ENCODE peak calls at places on chromosomes 5 and 9, in eight cellular contexts. L is PC-3; M is DND-41; A is CD8-positive, alpha-beta T cell; D is colonic mucosa; K is right atrium auricular region; E is mammary epithelial cell; G is IMR-90. F is an unnamed sample. For H3K27me3, the result is how much of the 10 kb centered on the place peaks cover.

GRCh38 chr5:164498393-164498792 is 993.0 kb downstream of the MAT2B start:
- DNase-seq in A (no peak), E (no peak), M (no peak), D (no peak), K (no peak), G (no peak), L (no peak), F (no peak)

GRCh38 chr5:109706065-109706464 is 16.3 kb downstream of the MAN2A1 start:
- DNase-seq in K (no peak), M (no peak), E (no peak), L (no peak), D (no peak), A (no peak), G (no peak), F (no peak)

GRCh38 chr5:147887925-147888324 is 9.4 kb downstream of the SCGB3A2 start:
- DNase-seq in E (peak), G (peak), A (no peak), K (no peak), D (no peak), L (peak), M (no peak), F (no peak)

GRCh38 chr5:56910123-56910951 is 941 bp downstream of the SETD9 start:
- DNase-seq in A (no peak), M (no peak), D (peak), G (no peak), E (no peak), L (no peak), K (no peak), F (no peak)

GRCh38 chr5:1792842-1793266 is 6.8 kb downstream of the MRPL36 start:
- DNase-seq in G (peak), M (peak), L (peak), D (peak), A (peak), E (peak), K (no peak), F (peak)

GRCh38 chr5:18920966-18921365 is 1067.0 kb downstream of the CDH18 start:
- DNase-seq in M (no peak), E (no peak), G (no peak), L (no peak), D (no peak), K (no peak), A (no peak), F (no peak)

GRCh38 chr9:86684148-86684547 is 263.2 kb downstream of the GAS1 start:
- DNase-seq in K (no peak), E (no peak), D (no peak), G (peak), A (no peak), L (no peak), M (no peak), F (no peak)

GRCh38 chr5:172939045-172939444 is 20.2 kb upstream of the RPL26L1 start:
- DNase-seq in M (peak), E (no peak), L (peak), A (no peak), D (no peak), K (no peak), G (peak), F (no peak)

GRCh38 chr5:135568923-135569360 is 9.8 kb downstream of the CXCL14 start:
- DNase-seq in A (no peak), D (no peak), L (no peak), G (no peak), E (no peak), M (peak), K (no peak), F (no peak)

GRCh38 chr9:111959468-111959941 is 62.9 kb downstream of the UGCG start:
- DNase-seq in M (no peak), A (no peak), K (peak), L (peak), G (peak), D (peak), E (peak), F (peak)

GRCh38 chr9:112558476-112558875 is 71.8 kb downstream of the KIAA1958 start:
- DNase-seq in G (peak), L (peak), D (no peak), K (no peak), M (no peak), E (peak), A (no peak), F (peak)

GRCh38 chr5:158430166-158430828 is 571.4 kb upstream of the CLINT1 start:
- DNase-seq in D (no peak), A (no peak), K (no peak), L (no peak), E (no peak), M (no peak), G (no peak), F (no peak)

GRCh38 chr5:149801307-149801985 is 71.3 kb downstream of the PPARGC1B start:
- DNase-seq in G (no peak), E (no peak), A (no peak), L (no peak), D (no peak), K (no peak), M (no peak), F (no peak)

GRCh38 chr9:131417264-131418142 is 23.6 kb downstream of the PRRC2B start:
- DNase-seq in A (no peak), M (no peak), D (no peak), G (no peak), K (no peak), E (no peak), L (no peak), F (no peak)

GRCh38 chr5:150174285-150174684 is 7.7 kb downstream of the CDX1 start:
- DNase-seq in L (no peak), D (no peak), M (no peak), A (no peak), K (no peak), E (no peak), G (no peak), F (no peak)

GRCh38 chr5:172076783-172077244 is 70.4 kb upstream of the FBXW11 start:
- DNase-seq in L (no peak), K (no peak), E (no peak), D (no peak), A (no peak), G (peak), M (no peak), F (peak)

GRCh38 chr9:129894106-129894823 is 59.0 kb downstream of the USP20 start:
- DNase-seq in M (peak), A (no peak), D (no peak), K (no peak), E (no peak), L (no peak), G (no peak), F (no peak)

GRCh38 chr5:4662845-4663244 is 477.3 kb upstream of the ADAMTS16 start:
- DNase-seq in G (no peak), K (no peak), D (no peak), E (no peak), A (no peak), L (no peak), M (no peak), F (no peak)

GRCh38 chr5:58325950-58326500 is 133.9 kb downstream of the PLK2 start:
- DNase-seq in E (no peak), K (no peak), D (no peak), L (no peak), G (no peak), M (no peak), A (no peak), F (no peak)

GRCh38 chr5:151144275-151144674 is 13.3 kb downstream of the ANXA6 start:
- DNase-seq in L (no peak), K (no peak), E (no peak), A (no peak), D (no peak), M (no peak), G (no peak), F (no peak)

GRCh38 chr5:163565931-163566608 is 60.7 kb downstream of the MAT2B start:
- DNase-seq in K (no peak), L (peak), M (no peak), G (peak), E (peak), A (peak), D (peak), F (peak)

GRCh38 chr9:89109666-89110065 is 69.0 kb downstream of the SHC3 start:
- DNase-seq in A (no peak), M (no peak), G (peak), E (peak), D (no peak), L (no peak), K (no peak), F (no peak)

GRCh38 chr9:21252727-21253547 is 13.1 kb upstream of the IFNA14 start:
- DNase-seq in G (peak), D (no peak), A (no peak), K (no peak), L (peak), E (peak), M (peak), F (peak)

GRCh38 chr5:58477760-58478159 is 13.5 kb upstream of the GAPT start:
- DNase-seq in G (no peak), L (no peak), D (no peak), A (no peak), M (no peak), E (no peak), K (no peak), F (no peak)

GRCh38 chr9:35422753-35423152 is 67.2 kb upstream of the RUSC2 start:
- DNase-seq in G (no peak), D (no peak), L (no peak), M (no peak), E (no peak), A (no peak), K (no peak), F (no peak)

GRCh38 chr5:100676807-100677631 is 141.8 kb downstream of the FAM174A start:
- DNase-seq in E (no peak), M (no peak), L (peak), D (no peak), A (no peak), K (no peak), G (peak), F (peak)

GRCh38 chr9:96047116-96047639 is 171.7 kb downstream of the ERCC6L2 start:
- DNase-seq in A (no peak), L (no peak), D (no peak), G (no peak), M (no peak), E (no peak), K (no peak), F (no peak)

GRCh38 chr5:128093368-128093767 is 9.8 kb downstream of the SLC12A2 start:
- DNase-seq in K (no peak), G (no peak), L (no peak), E (no peak), M (no peak), A (no peak), D (no peak), F (no peak)

GRCh38 chr5:80408475-80408875 is 611 bp downstream of the ZFYVE16 start:
- DNase-seq in K (peak), G (peak), L (peak), D (no peak), M (peak), A (no peak), E (peak), F (peak)

GRCh38 chr9:99824378-99825157 is 2.9 kb downstream of the NR4A3 start:
- DNase-seq in L (no peak), E (no peak), K (no peak), M (no peak), A (peak), G (no peak), D (peak), F (peak)

GRCh38 chr9:126516936-126517750 is 96.6 kb upstream of the LMX1B start:
- DNase-seq in D (no peak), A (peak), E (peak), M (peak), G (peak), L (peak), K (peak), F (peak)

GRCh38 chr5:152349683-152350526 is 55.2 kb downstream of the NMUR2 start:
- DNase-seq in D (peak), E (peak), L (peak), M (peak), G (peak), A (no peak), K (no peak), F (peak)

GRCh38 chr5:149887622-149888183 is 56.9 kb downstream of the PDE6A start:
- DNase-seq in E (peak), M (no peak), D (no peak), K (no peak), L (peak), A (no peak), G (peak), F (peak)

GRCh38 chr9:107819772-107820171 is 330.2 kb upstream of the KLF4 start:
- DNase-seq in K (no peak), A (no peak), L (no peak), E (no peak), M (no peak), D (peak), G (no peak), F (no peak)

GRCh38 chr5:159051431-159052281 is 48.1 kb downstream of the EBF1 start:
- DNase-seq in M (no peak), L (peak), D (peak), A (no peak), K (peak), G (no peak), E (no peak), F (peak)

GRCh38 chr5:61964199-61964598 is 341.8 kb upstream of the KIF2A start:
- DNase-seq in K (no peak), D (no peak), E (peak), A (no peak), G (peak), M (no peak), L (peak), F (peak)

GRCh38 chr5:1504244-1504595 is 19.5 kb downstream of the LPCAT1 start:
- DNase-seq in D (no peak), A (no peak), G (no peak), M (no peak), K (no peak), E (no peak), L (no peak), F (no peak)

GRCh38 chr9:122948313-122948712 is 7.5 kb downstream of the RABGAP1 start:
- DNase-seq in D (no peak), M (no peak), G (no peak), A (no peak), E (peak), K (no peak), L (no peak), F (no peak)

GRCh38 chr5:1736889-1737711 is 62.5 kb downstream of the MRPL36 start:
- DNase-seq in E (no peak), D (no peak), K (peak), L (no peak), M (no peak), G (no peak), A (peak), F (no peak)

GRCh38 chr5:9464478-9464877 is 81.4 kb downstream of the SEMA5A start:
- DNase-seq in E (no peak), L (no peak), K (no peak), D (no peak), A (no peak), M (no peak), G (no peak), F (no peak)
- TF ChIP-seq CTCF in E (no peak), L (no peak), K (no peak), D (no peak), A (no peak), M (no peak), G (no peak), F (no peak)

GRCh38 chr5:76114192-76114795 is 31.1 kb downstream of the SV2C start:
- DNase-seq in L (no peak), A (no peak), E (no peak), G (no peak), K (no peak), M (no peak), D (peak), F (no peak)
- H3K27me3 ChIP-seq in L (under half), A (under half), E (under half), G (under half), K (under half), M (under half), D (under half), F (under half)

GRCh38 chr9:98775831-98776441 is 20.4 kb downstream of the ANKS6 start:
- DNase-seq in E (peak), G (peak), A (no peak), M (peak), D (peak), K (peak), L (peak), F (peak)
- H3K27ac ChIP-seq in E (no peak), G (no peak), A (no peak), M (no peak), D (no peak), K (no peak), L (no peak), F (no peak)

GRCh38 chr9:105693435-105694275 is 686 bp upstream of the TMEM38B start:
- DNase-seq in E (peak), K (no peak), G (peak), M (no peak), A (no peak), D (no peak), L (peak), F (no peak)

GRCh38 chr9:105686936-105687335 is 7.4 kb upstream of the TMEM38B start:
- DNase-seq in M (no peak), K (no peak), A (no peak), D (no peak), L (no peak), G (no peak), E (no peak), F (no peak)

GRCh38 chr9:105694848-105695581 is 674 bp downstream of the TMEM38B start:
- DNase-seq in L (peak), D (peak), M (peak), A (peak), K (peak), G (peak), E (peak), F (peak)

GRCh38 chr9:105694320-105694847 is at the start of gene TMEM38B:
- DNase-seq in D (peak), A (peak), L (peak), M (peak), K (peak), G (peak), E (peak), F (peak)

GRCh38 chr9:105690742-105691141 is 3.6 kb upstream of the TMEM38B start:
- DNase-seq in M (no peak), D (no peak), K (no peak), A (no peak), L (peak), G (peak), E (no peak), F (peak)
- TF ChIP-seq CTCF in M (peak), D (peak), K (no peak), A (peak), L (peak), G (peak), E (peak), F (peak)

GRCh38 chr5:154519375-154519774 is 41.3 kb upstream of the HAND1 start:
- DNase-seq in D (no peak), E (peak), L (peak), K (no peak), G (peak), M (no peak), A (no peak), F (peak)

GRCh38 chr5:154517781-154518437 is 39.9 kb upstream of the HAND1 start:
- DNase-seq in D (no peak), A (no peak), L (no peak), E (no peak), G (no peak), M (no peak), K (no peak), F (no peak)

GRCh38 chr5:154516475-154516874 is 38.4 kb upstream of the HAND1 start:
- DNase-seq in M (no peak), L (no peak), E (no peak), G (no peak), A (no peak), K (no peak), D (no peak), F (no peak)

GRCh38 chr5:154518438-154518867 is 40.4 kb upstream of the HAND1 start:
- DNase-seq in D (no peak), K (no peak), L (no peak), G (no peak), E (no peak), A (no peak), M (no peak), F (no peak)

DNA sequence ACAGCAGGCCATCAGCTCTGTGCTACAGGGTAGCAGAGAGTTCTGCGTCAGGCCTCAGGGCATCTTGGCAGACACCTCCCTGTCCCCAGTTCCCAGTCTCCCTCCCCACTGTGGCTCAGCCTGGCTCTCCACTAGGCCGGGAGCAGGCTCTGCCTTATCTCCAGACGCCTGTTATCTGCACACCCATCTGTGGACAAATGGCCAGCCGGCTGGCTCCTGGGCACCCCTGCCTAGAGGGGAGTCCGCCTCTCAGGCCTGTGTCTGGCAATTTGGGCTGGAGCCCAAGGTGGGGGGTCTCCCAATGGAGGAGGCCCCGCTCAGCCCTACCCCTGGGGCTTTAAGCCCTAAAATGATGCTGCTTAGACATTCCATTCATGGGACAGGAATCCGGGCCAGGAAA is 39.2 kb upstream of the HAND1 start:
- DNase-seq in D (no peak), M (no peak), K (no peak), G (no peak), E (no peak), L (no peak), A (no peak), F (no peak)
- H3K27me3 ChIP-seq in D (under half), M (under half), K (under half), G (under half), E (under half), L (under half), A (under half), F (under half)

DNA sequence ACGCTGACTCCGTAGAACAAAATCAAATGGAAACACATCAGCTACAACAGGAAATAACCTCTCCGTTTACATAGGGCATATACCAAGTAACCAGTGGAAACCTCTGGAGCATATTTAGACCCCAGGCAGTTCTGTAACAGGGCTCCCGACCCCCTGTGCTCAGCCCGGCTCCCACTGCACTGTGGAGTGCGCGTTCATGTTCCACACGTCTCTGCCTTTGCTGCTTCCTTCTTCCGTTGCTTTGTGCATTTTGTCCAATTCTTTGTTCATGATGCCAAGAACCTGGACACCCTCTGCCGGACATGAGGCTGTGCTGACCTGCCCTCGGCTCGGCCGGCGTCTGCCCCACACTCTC is 5.9 kb upstream of the AGPAT2 start:
- DNase-seq in L (no peak), G (no peak), M (no peak), K (no peak), E (no peak), A (no peak), D (no peak), F (no peak)
- H3K27ac ChIP-seq in L (peak), G (no peak), M (no peak), K (peak), E (no peak), A (no peak), D (peak), F (no peak)

DNA sequence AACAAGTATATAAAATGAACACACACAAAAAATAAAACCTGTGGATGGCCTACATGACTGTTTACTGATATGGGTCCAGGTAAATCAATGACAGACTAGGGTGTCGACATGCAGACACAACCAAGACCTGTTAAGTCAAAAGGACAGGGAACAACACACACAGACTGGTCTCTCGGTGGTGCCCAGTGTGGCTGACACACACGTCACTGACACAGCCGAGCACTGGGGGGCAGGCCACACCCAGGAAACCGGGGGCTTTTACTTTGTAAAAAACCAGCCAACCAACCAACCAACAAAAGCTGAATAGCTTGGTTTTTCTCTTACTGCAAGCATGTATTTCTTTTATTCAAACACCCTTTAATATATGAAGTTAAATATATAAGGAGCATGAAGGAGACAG is 5.0 kb downstream of the FAM163B start:
- DNase-seq in D (no peak), M (peak), G (no peak), K (no peak), A (peak), E (no peak), L (no peak), F (peak)
- TF ChIP-seq CTCF in D (no peak), M (peak), G (no peak), K (no peak), A (peak), E (no peak), L (no peak), F (peak)

DNA sequence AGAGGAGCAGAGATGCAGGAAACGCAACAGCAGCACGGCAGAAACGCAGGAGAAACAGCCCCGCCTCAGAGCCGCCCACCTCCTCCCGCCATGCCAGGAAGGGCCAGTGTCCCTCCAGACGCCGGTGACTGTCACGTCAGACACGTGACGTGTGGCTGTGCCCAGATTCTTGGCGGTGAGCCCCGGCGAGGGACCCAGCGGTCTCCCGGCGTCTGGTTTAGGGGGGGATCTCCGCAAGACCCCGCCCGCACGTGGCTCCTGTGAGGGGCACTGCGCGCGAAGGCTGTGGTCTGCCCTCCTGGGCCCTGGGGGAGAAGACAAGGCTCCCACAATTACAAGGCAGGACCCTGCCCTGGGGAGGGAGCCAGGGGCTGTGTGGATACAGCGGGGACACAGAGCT is 2.4 kb upstream of the LCN8 start:
- DNase-seq in E (no peak), K (no peak), L (no peak), A (no peak), M (no peak), D (no peak), G (no peak), F (no peak)
- H3K27me3 ChIP-seq in E (under half), K (under half), L (under half), A (under half), M (under half), D (under half), G (under half), F (under half)

GRCh38 chr5:131262953-131263541 is 806 bp upstream of the CDC42SE2 start:
- DNase-seq in E (no peak), G (no peak), D (no peak), K (no peak), A (no peak), L (peak), M (no peak), F (no peak)
- H3K27ac ChIP-seq in E (peak), G (peak), D (peak), K (peak), A (peak), L (peak), M (peak), F (no peak)